ENCODE peak calls at places on chromosome 16, in eight cellular contexts. One of them, this sample, is unnamed.

GRCh38 chr16:52634101-52634500 is 87.2 kb upstream of the TOX3 start:
- ATAC-seq in K562: no peak
- ATAC-seq in HCT116: no peak
- ATAC-seq in upper lobe of left lung: no peak
- ATAC-seq in GM12878: no peak
- ATAC-seq in HepG2: no peak
- ATAC-seq in Panc1: no peak
- ATAC-seq in GM23338: no peak
- ATAC-seq in this sample: no peak

GRCh38 chr16:50065624-50066481 is at the start of gene HEATR3:
- ATAC-seq in GM23338: peak; percentile 95
- ATAC-seq in GM12878: peak; percentile 93
- ATAC-seq in HCT116: peak; percentile 92
- ATAC-seq in Panc1: peak; percentile 94
- ATAC-seq in upper lobe of left lung: peak; percentile 97
- ATAC-seq in HepG2: peak; percentile 96
- ATAC-seq in K562: peak; percentile 94
- ATAC-seq in this sample: peak; percentile 94

GRCh38 chr16:77591347-77591746 is 131.0 kb upstream of the NUDT7 start:
- ATAC-seq in HCT116: no peak
- ATAC-seq in K562: no peak
- ATAC-seq in HepG2: no peak
- ATAC-seq in upper lobe of left lung: no peak
- ATAC-seq in GM12878: no peak
- ATAC-seq in Panc1: no peak
- ATAC-seq in GM23338: no peak
- ATAC-seq in this sample: no peak

GRCh38 chr16:17238285-17239028 is 232.3 kb downstream of the XYLT1 start:
- ATAC-seq in GM12878: peak; percentile 89
- ATAC-seq in Panc1: no peak
- ATAC-seq in HCT116: no peak
- ATAC-seq in upper lobe of left lung: peak; percentile 38
- ATAC-seq in HepG2: no peak
- ATAC-seq in GM23338: no peak
- ATAC-seq in K562: no peak
- ATAC-seq in this sample: no peak

GRCh38 chr16:2238396-2239230 is 2.4 kb downstream of the DNASE1L2 start:
- ATAC-seq in K562: peak; percentile 36
- ATAC-seq in GM23338: peak; percentile 16
- ATAC-seq in GM12878: peak; percentile 10
- ATAC-seq in upper lobe of left lung: no peak
- ATAC-seq in Panc1: peak; percentile 52
- ATAC-seq in HepG2: peak; percentile 42
- ATAC-seq in HCT116: peak; percentile 46
- ATAC-seq in this sample: no peak

GRCh38 chr16:50616883-50617629 is 64.1 kb downstream of the SNX20 start:
- ATAC-seq in HCT116: peak; percentile 64
- ATAC-seq in K562: no peak
- ATAC-seq in HepG2: peak; percentile 46
- ATAC-seq in GM12878: no peak
- ATAC-seq in upper lobe of left lung: no peak
- ATAC-seq in Panc1: no peak
- ATAC-seq in GM23338: peak; percentile 55
- ATAC-seq in this sample: no peak

GRCh38 chr16:12470311-12471229 is 333.1 kb downstream of the CPPED1 start:
- ATAC-seq in HepG2: no peak
- ATAC-seq in upper lobe of left lung: no peak
- ATAC-seq in HCT116: no peak
- ATAC-seq in K562: no peak
- ATAC-seq in Panc1: no peak
- ATAC-seq in GM23338: no peak
- ATAC-seq in GM12878: no peak
- ATAC-seq in this sample: no peak

GRCh38 chr16:22220076-22220453 is 14.0 kb downstream of the EEF2K start:
- ATAC-seq in GM23338: no peak
- ATAC-seq in upper lobe of left lung: peak; percentile 48
- ATAC-seq in K562: no peak
- ATAC-seq in GM12878: no peak
- ATAC-seq in HCT116: no peak
- ATAC-seq in Panc1: no peak
- ATAC-seq in HepG2: no peak
- ATAC-seq in this sample: no peak

GRCh38 chr16:3158014-3158497 is 23.2 kb downstream of the ZNF213 start:
- ATAC-seq in GM12878: peak; percentile 35
- ATAC-seq in HepG2: peak; percentile 31
- ATAC-seq in GM23338: peak; percentile 22
- ATAC-seq in HCT116: peak; percentile 6
- ATAC-seq in K562: peak; percentile 41
- ATAC-seq in upper lobe of left lung: peak; percentile 45
- ATAC-seq in Panc1: peak; percentile 2
- ATAC-seq in this sample: peak; percentile 21

GRCh38 chr16:14420721-14421488 is 209.2 kb downstream of the PARN start:
- ATAC-seq in GM23338: no peak
- ATAC-seq in K562: peak; percentile 71
- ATAC-seq in upper lobe of left lung: no peak
- ATAC-seq in GM12878: no peak
- ATAC-seq in HepG2: peak; percentile 94
- ATAC-seq in HCT116: no peak
- ATAC-seq in Panc1: no peak
- ATAC-seq in this sample: no peak

GRCh38 chr16:86971251-86971650 is 345.9 kb downstream of the C16orf95 start:
- ATAC-seq in GM23338: no peak
- ATAC-seq in HepG2: no peak
- ATAC-seq in Panc1: no peak
- ATAC-seq in HCT116: no peak
- ATAC-seq in GM12878: no peak
- ATAC-seq in K562: no peak
- ATAC-seq in upper lobe of left lung: no peak
- ATAC-seq in this sample: no peak

GRCh38 chr16:48918520-48919258 is 308.7 kb upstream of the N4BP1 start:
- ATAC-seq in GM23338: no peak
- ATAC-seq in upper lobe of left lung: peak; percentile 16
- ATAC-seq in Panc1: peak; percentile 21
- ATAC-seq in K562: no peak
- ATAC-seq in GM12878: no peak
- ATAC-seq in HCT116: peak; percentile 83
- ATAC-seq in HepG2: peak; percentile 73
- ATAC-seq in this sample: no peak

GRCh38 chr16:31473300-31474052 is 1.5 kb downstream of the TGFB1I1 start:
- ATAC-seq in HCT116: no peak
- ATAC-seq in GM12878: no peak
- ATAC-seq in upper lobe of left lung: no peak
- ATAC-seq in GM23338: no peak
- ATAC-seq in K562: no peak
- ATAC-seq in Panc1: no peak
- ATAC-seq in HepG2: no peak
- ATAC-seq in this sample: no peak

GRCh38 chr16:31471875-31472558 is at the start of gene TGFB1I1:
- ATAC-seq in GM23338: peak; percentile 25
- ATAC-seq in HepG2: peak; percentile 38
- ATAC-seq in upper lobe of left lung: peak; percentile 75
- ATAC-seq in HCT116: peak; percentile 21
- ATAC-seq in K562: no peak
- ATAC-seq in Panc1: peak; percentile 67
- ATAC-seq in GM12878: peak; percentile 45
- ATAC-seq in this sample: peak; percentile 71

GRCh38 chr16:31471241-31471874 is 594 bp upstream of the TGFB1I1 start:
- ATAC-seq in Panc1: no peak
- ATAC-seq in GM23338: no peak
- ATAC-seq in GM12878: no peak
- ATAC-seq in K562: no peak
- ATAC-seq in HepG2: no peak
- ATAC-seq in HCT116: no peak
- ATAC-seq in upper lobe of left lung: no peak
- ATAC-seq in this sample: no peak

GRCh38 chr16:31474173-31474714 is 2.3 kb downstream of the TGFB1I1 start:
- ATAC-seq in HCT116: no peak
- ATAC-seq in GM12878: no peak
- ATAC-seq in GM23338: no peak
- ATAC-seq in HepG2: no peak
- ATAC-seq in Panc1: no peak
- ATAC-seq in K562: peak; percentile 21
- ATAC-seq in upper lobe of left lung: no peak
- ATAC-seq in this sample: no peak

DNA sequence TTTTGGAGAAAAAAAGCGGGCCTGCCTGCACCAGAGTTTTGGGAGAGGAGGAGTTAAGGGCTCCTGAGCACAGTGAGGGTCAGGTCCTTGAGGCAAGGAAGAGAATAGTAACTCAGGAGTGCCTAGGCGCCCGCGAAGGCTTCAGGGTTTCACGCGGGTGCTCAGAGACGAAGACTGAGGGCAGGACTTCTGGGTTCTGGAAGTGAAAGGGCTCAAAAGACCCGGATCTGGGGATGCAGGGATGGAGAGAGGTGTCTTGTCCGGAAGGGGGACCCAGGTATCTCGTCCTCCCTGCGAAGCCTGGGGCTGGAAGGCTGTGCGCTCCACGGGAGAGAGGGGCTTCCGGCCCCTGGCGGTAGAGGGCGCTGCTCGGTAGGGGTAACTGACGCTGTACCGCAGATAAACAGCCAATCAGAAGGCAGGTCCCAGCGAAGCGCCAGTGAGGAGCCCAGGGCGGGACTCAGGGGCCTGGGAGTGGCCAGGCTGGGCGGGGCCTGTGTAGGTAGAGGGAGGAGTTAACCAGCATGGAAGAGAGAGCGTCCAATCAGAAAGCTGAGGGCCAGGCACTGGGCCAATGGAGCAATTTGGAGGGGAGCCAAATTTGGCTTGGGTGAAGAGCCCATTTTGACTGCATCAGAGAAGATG is 729 bp downstream of the TGFB1I1 start:
- ATAC-seq in GM12878: peak; percentile 32
- ATAC-seq in HCT116: peak; percentile 89
- ATAC-seq in HepG2: no peak
- ATAC-seq in Panc1: peak; percentile 74
- ATAC-seq in GM23338: peak; percentile 38
- ATAC-seq in K562: peak; percentile 64
- ATAC-seq in upper lobe of left lung: peak; percentile 83
- ATAC-seq in this sample: peak; percentile 93
- H3K36me3 ChIP-seq in GM12878: no peaks in the 10 kb centered on the region
- H3K36me3 ChIP-seq in HCT116: no peaks in the 10 kb centered on the region
- H3K36me3 ChIP-seq in HepG2: no peaks in the 10 kb centered on the region
- H3K36me3 ChIP-seq in Panc1: peaks cover 3% of the 10 kb centered on the region
- H3K36me3 ChIP-seq in GM23338: no peaks in the 10 kb centered on the region
- H3K36me3 ChIP-seq in K562: no peaks in the 10 kb centered on the region
- H3K36me3 ChIP-seq in upper lobe of left lung: peaks cover 24% of the 10 kb centered on the region
- H3K36me3 ChIP-seq in this sample: peaks cover 47% of the 10 kb centered on the region

GRCh38 chr16:4613636-4614570 is 785 bp downstream of the UBALD1 start:
- ATAC-seq in HepG2: no peak
- ATAC-seq in upper lobe of left lung: no peak
- ATAC-seq in GM23338: no peak
- ATAC-seq in HCT116: peak; percentile 16
- ATAC-seq in GM12878: peak; percentile 7
- ATAC-seq in K562: no peak
- ATAC-seq in Panc1: no peak
- ATAC-seq in this sample: no peak

GRCh38 chr16:4615389-4616046 is 830 bp upstream of the UBALD1 start:
- ATAC-seq in Panc1: no peak
- ATAC-seq in HepG2: no peak
- ATAC-seq in HCT116: peak; percentile 0
- ATAC-seq in GM23338: no peak
- ATAC-seq in GM12878: no peak
- ATAC-seq in upper lobe of left lung: no peak
- ATAC-seq in K562: no peak
- ATAC-seq in this sample: no peak

GRCh38 chr16:4617880-4618279 is 3.2 kb upstream of the UBALD1 start:
- ATAC-seq in Panc1: no peak
- ATAC-seq in upper lobe of left lung: no peak
- ATAC-seq in HCT116: no peak
- ATAC-seq in K562: no peak
- ATAC-seq in GM12878: no peak
- ATAC-seq in HepG2: no peak
- ATAC-seq in GM23338: no peak
- ATAC-seq in this sample: no peak

GRCh38 chr16:4614571-4615388 is at the start of gene UBALD1:
- ATAC-seq in HepG2: peak; percentile 69
- ATAC-seq in GM23338: peak; percentile 22
- ATAC-seq in K562: peak; percentile 78
- ATAC-seq in upper lobe of left lung: peak; percentile 83
- ATAC-seq in Panc1: peak; percentile 76
- ATAC-seq in GM12878: peak; percentile 77
- ATAC-seq in HCT116: peak; percentile 67
- ATAC-seq in this sample: peak; percentile 72

GRCh38 chr16:4616047-4616811 is 1.5 kb upstream of the UBALD1 start:
- ATAC-seq in upper lobe of left lung: peak; percentile 93
- ATAC-seq in GM12878: peak; percentile 84
- ATAC-seq in Panc1: peak; percentile 88
- ATAC-seq in GM23338: peak; percentile 62
- ATAC-seq in HCT116: peak; percentile 80
- ATAC-seq in K562: peak; percentile 85
- ATAC-seq in HepG2: peak; percentile 63
- ATAC-seq in this sample: peak; percentile 93
- H3K4me1 ChIP-seq in upper lobe of left lung: peaks cover 67% of the 10 kb centered on the region
- H3K4me1 ChIP-seq in GM12878: peaks cover 20% of the 10 kb centered on the region
- H3K4me1 ChIP-seq in Panc1: peaks cover 29% of the 10 kb centered on the region
- H3K4me1 ChIP-seq in GM23338: peaks cover 46% of the 10 kb centered on the region
- H3K4me1 ChIP-seq in HCT116: peaks cover 25% of the 10 kb centered on the region
- H3K4me1 ChIP-seq in K562: peaks cover 71% of the 10 kb centered on the region
- H3K4me1 ChIP-seq in HepG2: peaks cover 82% of the 10 kb centered on the region
- H3K4me1 ChIP-seq in this sample: peaks cover 41% of the 10 kb centered on the region

GRCh38 chr16:83992624-83993023 is 24.6 kb downstream of the NECAB2 start:
- ATAC-seq in GM23338: no peak
- ATAC-seq in HCT116: no peak
- ATAC-seq in K562: no peak
- ATAC-seq in HepG2: no peak
- ATAC-seq in GM12878: no peak
- ATAC-seq in upper lobe of left lung: peak; percentile 8
- ATAC-seq in Panc1: no peak
- ATAC-seq in this sample: no peak
- TF ChIP-seq POLR2AphosphoS5 in GM23338: no peak
- TF ChIP-seq POLR2AphosphoS5 in HCT116: no peak
- TF ChIP-seq POLR2AphosphoS5 in K562: no peak
- TF ChIP-seq POLR2AphosphoS5 in HepG2: no peak
- TF ChIP-seq POLR2AphosphoS5 in GM12878: no peak
- TF ChIP-seq POLR2AphosphoS5 in upper lobe of left lung: no peak
- TF ChIP-seq POLR2AphosphoS5 in Panc1: no peak
- TF ChIP-seq POLR2AphosphoS5 in this sample: no peak

GRCh38 chr16:29662000-29662728 is 883 bp upstream of the SPN start:
- ATAC-seq in upper lobe of left lung: no peak
- ATAC-seq in HepG2: no peak
- ATAC-seq in GM12878: peak; percentile 29
- ATAC-seq in Panc1: no peak
- ATAC-seq in K562: no peak
- ATAC-seq in HCT116: no peak
- ATAC-seq in GM23338: no peak
- ATAC-seq in this sample: no peak
- H3K36me3 ChIP-seq in upper lobe of left lung: no peaks in the 10 kb centered on the region
- H3K36me3 ChIP-seq in HepG2: no peaks in the 10 kb centered on the region
- H3K36me3 ChIP-seq in GM12878: peaks cover 2% of the 10 kb centered on the region
- H3K36me3 ChIP-seq in Panc1: no peaks in the 10 kb centered on the region
- H3K36me3 ChIP-seq in K562: peaks cover 36% of the 10 kb centered on the region
- H3K36me3 ChIP-seq in HCT116: no peaks in the 10 kb centered on the region
- H3K36me3 ChIP-seq in GM23338: no peaks in the 10 kb centered on the region
- H3K36me3 ChIP-seq in this sample: no peaks in the 10 kb centered on the region

GRCh38 chr16:65227041-65227835 is 105.4 kb upstream of the CDH11 start:
- ATAC-seq in upper lobe of left lung: no peak
- ATAC-seq in GM12878: no peak
- ATAC-seq in Panc1: no peak
- ATAC-seq in K562: no peak
- ATAC-seq in HepG2: no peak
- ATAC-seq in HCT116: no peak
- ATAC-seq in GM23338: peak; percentile 9
- ATAC-seq in this sample: no peak
- H3K4me1 ChIP-seq in upper lobe of left lung: no peaks in the 10 kb centered on the region
- H3K4me1 ChIP-seq in GM12878: no peaks in the 10 kb centered on the region
- H3K4me1 ChIP-seq in Panc1: no peaks in the 10 kb centered on the region
- H3K4me1 ChIP-seq in K562: no peaks in the 10 kb centered on the region
- H3K4me1 ChIP-seq in HepG2: no peaks in the 10 kb centered on the region
- H3K4me1 ChIP-seq in HCT116: no peaks in the 10 kb centered on the region
- H3K4me1 ChIP-seq in GM23338: peaks cover 65% of the 10 kb centered on the region
- H3K4me1 ChIP-seq in this sample: no peaks in the 10 kb centered on the region

This sample was measured in gastroesophageal sphincter.